ENCODE peak calls at places on chromosomes 16 and 17, in four cellular contexts. C is GM23248, Z is hippocampal formation, E is pancreas. S is an unnamed sample.

GRCh38 chr17:74744714-74745547 is 3.5 kb upstream of the NHERF1 start:
- DNase-seq in C (peak), Z (peak), E (peak), S (peak)

GRCh38 chr17:46935658-46936266 is 12.8 kb downstream of the GOSR2 start:
- DNase-seq in C (peak), Z (no peak), E (no peak), S (no peak)

GRCh38 chr17:76193616-76194015 is 46.7 kb downstream of the RNF157 start:
- DNase-seq in C (no peak), Z (no peak), E (no peak), S (no peak)

GRCh38 chr16:79312502-79312901 is 288.0 kb downstream of the MAF start:
- DNase-seq in C (no peak), Z (no peak), E (no peak), S (no peak)

GRCh38 chr16:51573191-51573590 is 422.1 kb upstream of the SALL1 start:
- DNase-seq in C (no peak), Z (no peak), E (no peak), S (no peak)

GRCh38 chr17:63001689-63002394 is 35.8 kb downstream of the TANC2 start:
- DNase-seq in C (peak), Z (no peak), E (no peak), S (no peak)

GRCh38 chr16:71460246-71460645 is 1.8 kb downstream of the ZNF23 start:
- DNase-seq in C (peak), Z (no peak), E (no peak), S (no peak)

GRCh38 chr16:9256196-9256595 is 164.8 kb downstream of the HAPSTR1 start:
- DNase-seq in C (peak), Z (no peak), E (peak), S (no peak)

GRCh38 chr16:79898703-79899102 is 298.2 kb upstream of the MAF start:
- DNase-seq in C (no peak), Z (no peak), E (no peak), S (no peak)

GRCh38 chr16:16004314-16004749 is 54.9 kb downstream of the ABCC1 start:
- DNase-seq in C (peak), Z (no peak), E (no peak), S (no peak)

GRCh38 chr16:69845181-69845580 is 83.0 kb downstream of the WWP2 start:
- DNase-seq in C (no peak), Z (no peak), E (no peak), S (no peak)

GRCh38 chr16:3099732-3100499 is 822 bp upstream of the ZSCAN10 start:
- DNase-seq in C (peak), Z (no peak), E (peak), S (peak)

GRCh38 chr16:86519649-86520316 is 9.5 kb downstream of the FOXF1 start:
- DNase-seq in C (peak), Z (peak), E (no peak), S (peak)

GRCh38 chr17:17206913-17207368 is 808 bp upstream of the PLD6 start:
- DNase-seq in C (peak), Z (no peak), E (peak), S (no peak)

GRCh38 chr17:11986939-11987329 is 10.3 kb downstream of the ZNF18 start:
- DNase-seq in C (peak), Z (peak), E (no peak), S (no peak)

GRCh38 chr16:84526794-84527485 is 22.5 kb upstream of the MEAK7 start:
- DNase-seq in C (peak), Z (no peak), E (no peak), S (no peak)

GRCh38 chr17:47872651-47873161 is 21.7 kb upstream of the SP6 start:
- DNase-seq in C (no peak), Z (no peak), E (no peak), S (no peak)

GRCh38 chr17:74453665-74454196 is 12.7 kb upstream of the CD300A start:
- DNase-seq in C (no peak), Z (no peak), E (peak), S (peak)

GRCh38 chr17:77609553-77610517 is 348.7 kb upstream of the TNRC6C start:
- DNase-seq in C (peak), Z (no peak), E (no peak), S (peak)

GRCh38 chr16:24499193-24499814 is 40.1 kb upstream of the RBBP6 start:
- DNase-seq in C (peak), Z (peak), E (no peak), S (no peak)

GRCh38 chr17:79466562-79467350 is 144.1 kb downstream of the RBFOX3 start:
- DNase-seq in C (no peak), Z (peak), E (peak), S (no peak)

GRCh38 chr16:15403392-15403995 is 7.9 kb downstream of the MPV17L start:
- DNase-seq in C (peak), Z (no peak), E (no peak), S (no peak)

GRCh38 chr16:73285336-73285735 is 237.4 kb upstream of the ZFHX3 start:
- DNase-seq in C (no peak), Z (no peak), E (no peak), S (no peak)

GRCh38 chr16:1428511-1428910 is 2.4 kb upstream of the PERCC1 start:
- DNase-seq in C (peak), Z (no peak), E (peak), S (no peak)

GRCh38 chr16:79769320-79770243 is 169.0 kb upstream of the MAF start:
- DNase-seq in C (no peak), Z (no peak), E (no peak), S (no peak)

GRCh38 chr17:76438906-76439305 is 14.0 kb downstream of the UBE2O start:
- DNase-seq in C (no peak), Z (no peak), E (no peak), S (no peak)

GRCh38 chr16:85279402-85279801 is 167.1 kb upstream of the CIBAR2 start:
- DNase-seq in C (no peak), Z (no peak), E (no peak), S (no peak)

GRCh38 chr17:31272236-31272635 is 24.8 kb downstream of the OMG start:
- DNase-seq in C (no peak), Z (no peak), E (no peak), S (no peak)

GRCh38 chr16:9797306-9797705 is 384.9 kb downstream of the GRIN2A start:
- DNase-seq in C (peak), Z (no peak), E (no peak), S (no peak)

GRCh38 chr16:57366544-57367040 is 5.7 kb upstream of the CX3CL1 start:
- DNase-seq in C (no peak), Z (no peak), E (no peak), S (no peak)

GRCh38 chr16:74770826-74771526 is 3.6 kb downstream of the FA2H start:
- DNase-seq in C (no peak), Z (no peak), E (no peak), S (no peak)

GRCh38 chr16:48059936-48060335 is 95.9 kb downstream of the ABCC12 start:
- DNase-seq in C (no peak), Z (no peak), E (no peak), S (no peak)

GRCh38 chr17:34584805-34585416 is 5.5 kb downstream of the TMEM132E start:
- DNase-seq in C (peak), Z (peak), E (no peak), S (no peak)

GRCh38 chr17:75634376-75634740 is 1.1 kb downstream of the SMIM5 start:
- DNase-seq in C (no peak), Z (no peak), E (peak), S (no peak)

GRCh38 chr16:73572135-73572534 is 524.2 kb upstream of the ZFHX3 start:
- DNase-seq in C (peak), Z (no peak), E (no peak), S (no peak)